ENCODE peak calls at places on chromosomes 16 and 17, in four cellular contexts. Z is heart left ventricle, F is BJ, G is lower lobe of right lung. Q is an unnamed sample.
A peak's percentile ranks its signal among the peaks of the same experiment; 100 is the strongest.

GRCh38 chr17:57662021-57662420 is 83.1 kb downstream of the CCDC182 start:
- DNase-seq in Z (no peak), F (no peak), G (no peak), Q (no peak)

GRCh38 chr16:86227801-86228200 is 282.5 kb upstream of the FOXF1 start:
- DNase-seq in Z (no peak), F (peak; percentile 68), G (no peak), Q (no peak)

GRCh38 chr17:56114469-56114868 is 38.8 kb upstream of the ANKFN1 start:
- DNase-seq in Z (no peak), F (no peak), G (no peak), Q (no peak)

GRCh38 chr16:53915452-53916160 is 211.7 kb downstream of the FTO start:
- DNase-seq in Z (no peak), F (no peak), G (no peak), Q (no peak)

GRCh38 chr16:49463529-49463928 is 89.9 kb downstream of the C16orf78 start:
- DNase-seq in Z (no peak), F (no peak), G (no peak), Q (no peak)

GRCh38 chr16:54677551-54677950 is 253.1 kb upstream of the IRX5 start:
- DNase-seq in Z (no peak), F (no peak), G (no peak), Q (no peak)

GRCh38 chr16:13348416-13348815 is 447.0 kb downstream of the SHISA9 start:
- DNase-seq in Z (no peak), F (no peak), G (no peak), Q (no peak)

GRCh38 chr16:16150878-16151152 is 72.5 kb downstream of the ABCC6 start:
- DNase-seq in Z (no peak), F (no peak), G (no peak), Q (no peak)

GRCh38 chr16:11398851-11399250 is 53.6 kb downstream of the RMI2 start:
- DNase-seq in Z (peak; percentile 7), F (no peak), G (no peak), Q (no peak)

GRCh38 chr16:20369452-20370054 is 17.0 kb upstream of the UMOD start:
- DNase-seq in Z (no peak), F (no peak), G (no peak), Q (no peak)

GRCh38 chr16:27798241-27798640 is 248.3 kb downstream of the KATNIP start:
- DNase-seq in Z (no peak), F (no peak), G (no peak), Q (no peak)

GRCh38 chr16:66673691-66674090 is 22.9 kb downstream of the CMTM4 start:
- DNase-seq in Z (no peak), F (no peak), G (no peak), Q (no peak)

GRCh38 chr16:117381-118365 is 20.8 kb downstream of the NPRL3 start:
- DNase-seq in Z (no peak), F (no peak), G (peak; percentile 81), Q (peak; percentile 49)

GRCh38 chr17:339193-340061 is 13.2 kb downstream of the RPH3AL start:
- DNase-seq in Z (no peak), F (no peak), G (no peak), Q (no peak)

GRCh38 chr16:54538241-54538640 is 251.7 kb upstream of the IRX3 start:
- DNase-seq in Z (no peak), F (no peak), G (no peak), Q (no peak)

GRCh38 chr16:88777801-88778415 is 7.1 kb downstream of the PIEZO1 start:
- DNase-seq in Z (no peak), F (no peak), G (no peak), Q (no peak)

GRCh38 chr17:38752119-38752929 is at the start of gene PSMB3:
- DNase-seq in Z (peak; percentile 99), F (peak; percentile 98), G (peak; percentile 98), Q (peak; percentile 100)

GRCh38 chr17:40110026-40110425 is 9.6 kb upstream of the NR1D1 start:
- DNase-seq in Z (no peak), F (no peak), G (no peak), Q (no peak)

GRCh38 chr16:57612494-57612893 is 15.9 kb upstream of the ADGRG1 start:
- DNase-seq in Z (no peak), F (no peak), G (no peak), Q (no peak)

GRCh38 chr16:58098207-58099096 is 30.7 kb downstream of the CFAP20 start:
- DNase-seq in Z (no peak), F (peak; percentile 12), G (no peak), Q (peak; percentile 14)

GRCh38 chr16:71344315-71344905 is 14.1 kb upstream of the CALB2 start:
- DNase-seq in Z (no peak), F (no peak), G (no peak), Q (no peak)

GRCh38 chr17:49132699-49133364 is at the start of gene B4GALNT2:
- DNase-seq in Z (no peak), F (no peak), G (peak; percentile 58), Q (no peak)

GRCh38 chr17:6269474-6269873 is 165.4 kb downstream of the AIPL1 start:
- DNase-seq in Z (peak; percentile 32), F (no peak), G (no peak), Q (peak; percentile 36)

GRCh38 chr16:2795714-2796143 is 2.5 kb upstream of the PRSS41 start:
- DNase-seq in Z (no peak), F (no peak), G (peak; percentile 28), Q (no peak)

GRCh38 chr16:51831595-51832352 is 680.7 kb upstream of the SALL1 start:
- DNase-seq in Z (no peak), F (no peak), G (no peak), Q (no peak)

GRCh38 chr17:41483991-41484826 is 3.3 kb upstream of the KRT35 start:
- DNase-seq in Z (no peak), F (no peak), G (no peak), Q (no peak)

GRCh38 chr16:88499836-88500251 is 46.8 kb downstream of the ZFPM1 start:
- DNase-seq in Z (no peak), F (no peak), G (no peak), Q (no peak)

GRCh38 chr16:85415196-85415988 is 197.7 kb upstream of the GSE1 start:
- DNase-seq in Z (peak; percentile 59), F (no peak), G (peak; percentile 44), Q (no peak)

GRCh38 chr17:48241131-48241591 is 133.6 kb downstream of the SNX11 start:
- DNase-seq in Z (peak; percentile 61), F (peak; percentile 34), G (no peak), Q (peak; percentile 73)

GRCh38 chr16:46747777-46748651 is at the start of gene MYLK3:
- DNase-seq in Z (peak; percentile 91), F (no peak), G (no peak), Q (no peak)

GRCh38 chr17:73057196-73057595 is 35.3 kb downstream of the SLC39A11 start:
- DNase-seq in Z (no peak), F (no peak), G (no peak), Q (no peak)

GRCh38 chr16:77236063-77236511 is 36.9 kb downstream of the SYCE1L start:
- DNase-seq in Z (peak; percentile 83), F (no peak), G (peak; percentile 88), Q (peak; percentile 84)
- H3K4me3 ChIP-seq in Z (no peak overlapping the region), F (no peak overlapping the region), G (no peak overlapping the region), Q (no peak overlapping the region)

GRCh38 chr16:68238029-68238345 is 2.1 kb upstream of the ESRP2 start:
- DNase-seq in Z (no peak), F (no peak), G (no peak), Q (no peak)

GRCh38 chr16:68236804-68237242 is 896 bp upstream of the ESRP2 start:
- DNase-seq in Z (no peak), F (no peak), G (no peak), Q (no peak)

GRCh38 chr16:68235105-68235881 is 634 bp downstream of the ESRP2 start:
- DNase-seq in Z (no peak), F (no peak), G (peak; percentile 73), Q (no peak)

GRCh38 chr16:68235882-68236803 is at the start of gene ESRP2:
- DNase-seq in Z (peak; percentile 39), F (no peak), G (peak; percentile 92), Q (no peak)

GRCh38 chr16:68237243-68238028 is 1.5 kb upstream of the ESRP2 start:
- DNase-seq in Z (peak; percentile 98), F (peak; percentile 89), G (peak; percentile 98), Q (peak; percentile 98)
- TF ChIP-seq CTCF in Z (no peak), F (no peak), G (no peak), Q (no peak)

GRCh38 chr17:82317394-82318168 is at the start of gene CD7:
- DNase-seq in Z (no peak), F (no peak), G (no peak), Q (no peak)
- H3K4me3 ChIP-seq in Z (no peak within 1 kb of the TSS), F (no peak within 1 kb of the TSS), G (peak within 1 kb of the TSS; percentile 37), Q (no peak within 1 kb of the TSS)

GRCh38 chr17:79925242-79925957 is 86.2 kb upstream of the CBX4 start:
- DNase-seq in Z (peak; percentile 69), F (no peak), G (peak; percentile 88), Q (peak; percentile 25)

GRCh38 chr17:79922798-79923197 is 83.6 kb upstream of the CBX4 start:
- DNase-seq in Z (no peak), F (no peak), G (no peak), Q (no peak)

GRCh38 chr17:79926002-79926307 is 86.7 kb upstream of the CBX4 start:
- DNase-seq in Z (no peak), F (no peak), G (no peak), Q (no peak)

GRCh38 chr17:79923974-79924638 is 84.9 kb upstream of the CBX4 start:
- DNase-seq in Z (no peak), F (no peak), G (no peak), Q (peak; percentile 34)

GRCh38 chr17:79924639-79924976 is 85.4 kb upstream of the CBX4 start:
- DNase-seq in Z (no peak), F (no peak), G (no peak), Q (no peak)
- TF ChIP-seq CTCF in Z (no peak), F (no peak), G (no peak), Q (no peak)

DNA sequence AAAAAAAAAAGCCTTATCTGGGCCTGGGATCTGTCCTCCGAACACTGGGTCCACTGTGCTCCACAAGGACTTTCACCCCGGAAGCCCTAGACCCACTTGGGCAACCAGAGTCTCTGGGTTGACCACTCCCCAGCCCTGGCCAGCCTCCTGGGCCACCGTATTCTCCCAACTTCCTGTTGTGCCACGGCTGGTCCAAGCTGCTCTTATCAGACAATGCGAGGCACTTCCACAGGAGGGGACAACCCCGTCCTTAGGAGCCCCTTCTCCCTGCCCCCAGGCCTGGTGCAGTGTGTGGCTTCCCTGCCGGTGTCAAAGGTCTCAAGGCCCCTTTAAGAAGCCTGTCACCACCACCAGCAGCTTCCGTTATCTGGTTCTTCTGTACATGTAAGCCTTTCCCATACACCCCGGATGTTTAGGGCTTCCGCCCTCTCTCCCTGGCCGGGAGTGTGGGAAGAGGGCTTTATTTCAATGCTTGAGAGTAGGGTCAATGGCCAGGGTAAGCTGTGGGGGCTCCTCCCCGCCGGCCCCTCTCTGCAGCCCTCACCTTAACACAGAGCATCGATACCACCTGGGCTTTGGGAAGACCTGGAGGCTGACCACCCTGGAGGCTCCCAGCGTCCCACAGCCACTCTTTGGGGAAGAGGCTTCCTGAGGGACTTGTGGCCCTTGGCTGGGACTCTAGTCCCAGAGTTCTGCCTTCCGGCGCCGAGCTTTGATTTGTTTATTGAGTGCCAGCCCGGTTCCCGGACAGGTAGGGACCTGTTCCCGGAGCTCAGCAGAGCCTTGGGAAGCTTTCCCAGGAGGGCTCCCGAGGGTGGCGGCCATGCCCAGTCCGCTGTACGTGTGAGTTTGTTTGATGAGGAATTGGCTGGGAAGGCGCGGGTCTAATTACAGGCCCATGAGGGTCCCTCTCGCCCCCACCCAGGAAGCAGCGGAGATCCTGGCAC is 313.1 kb downstream of the SEC14L1 start:
- DNase-seq in Z (no peak), F (no peak), G (no peak), Q (no peak)
- H3K4me3 ChIP-seq in Z (no peak overlapping the region), F (no peak overlapping the region), G (peak overlapping the region; percentile 38), Q (no peak overlapping the region)